ENCODE peak calls at places on chromosomes 12 and 14, in eight cellular contexts. Z is fibroblast of the aortic adventitia, W is G401, E is transverse colon, O is HAP-1, R is T-helper 17 cell, A is fibroblast of the conjunctiva, S is foreskin keratinocyte. I is an unnamed sample.

GRCh38 chr12:59708059-59708458 is 112.2 kb downstream of the SLC16A7 start:
- DNase-seq in Z (peak; percentile 79), O (no peak), E (no peak), W (no peak), S (peak; percentile 32), A (no peak), R (no peak), I (no peak)

GRCh38 chr12:24661657-24662096 is 287.2 kb downstream of the BCAT1 start:
- DNase-seq in A (peak; percentile 58), S (no peak), E (peak; percentile 11), W (no peak), R (no peak), Z (peak; percentile 78), O (no peak), I (no peak)

GRCh38 chr14:74838141-74838540 is 37.8 kb downstream of the PROX2 start:
- DNase-seq in A (no peak), O (no peak), S (no peak), Z (no peak), R (no peak), E (no peak), W (no peak), I (no peak)

GRCh38 chr14:91636604-91637003 is 95.3 kb downstream of the CATSPERB start:
- DNase-seq in W (no peak), O (no peak), E (no peak), Z (no peak), R (no peak), A (no peak), S (no peak), I (no peak)

GRCh38 chr12:107288414-107289125 is 195.2 kb upstream of the CRY1 start:
- DNase-seq in O (no peak), A (no peak), E (no peak), S (no peak), R (no peak), Z (no peak), W (no peak), I (no peak)

GRCh38 chr14:106185837-106186233 is 659.5 kb downstream of the TMEM121 start:
- DNase-seq in E (peak; percentile 41), O (no peak), R (peak; percentile 43), A (no peak), Z (no peak), S (no peak), W (no peak), I (no peak)

GRCh38 chr14:49992901-49993335 is 100.0 kb downstream of the ARF6 start:
- DNase-seq in E (no peak), S (no peak), W (peak; percentile 78), R (no peak), O (no peak), Z (peak; percentile 64), A (no peak), I (peak; percentile 25)

GRCh38 chr14:57533214-57533613 is 39.6 kb upstream of the CCDC198 start:
- DNase-seq in S (no peak), W (peak; percentile 52), Z (peak; percentile 42), E (no peak), R (no peak), A (no peak), O (no peak), I (peak; percentile 64)

GRCh38 chr12:117538032-117538690 is 176.7 kb upstream of the NOS1 start:
- DNase-seq in W (no peak), S (no peak), E (no peak), R (no peak), O (no peak), Z (no peak), A (no peak), I (no peak)

I was measured in DMS53.